ENCODE peak calls at places on chromosomes 12 and 14, in seven cellular contexts. C is stimulated activated CD4-positive, alpha-beta T cell treated with anti-CD3 and anti-CD28 coated beads, Interleukin-1b, Interleukin-23, amount 100 ng/mL, for 1 hour; V is hepatocyte; M is AML-193; U is stimulated activated CD8-positive, alpha-beta memory T cell treated with anti-CD3 and anti-CD28 coated beads, Interleukin-7, amount 100 ng/mL, for 1 hour; Q is natural killer cell treated with Interleukin-12 subunit alpha and Interleukin-12 subunit beta and Interleukin-15 and Interleukin-18, amount 100 ng/mL, for 72 hours; E is HEK293T. Z is an unnamed sample.
A peak's percentile ranks its signal among the peaks of the same experiment; 100 is the strongest.

GRCh38 chr12:67430708-67431335 is 161.7 kb downstream of the CAND1 start:
- DNase-seq in C (no peak), V (no peak), M (no peak), U (no peak), Q (no peak), E (no peak), Z (no peak)

GRCh38 chr14:102317564-102318248 is 1.8 kb upstream of the ZNF839 start:
- DNase-seq in C (no peak), V (peak; percentile 45), M (peak; percentile 75), U (no peak), Q (no peak), E (no peak), Z (no peak)

GRCh38 chr14:98262566-98262965 is 1009.4 kb downstream of the BCL11B start:
- DNase-seq in C (no peak), V (no peak), M (no peak), U (no peak), Q (no peak), E (no peak), Z (no peak)

GRCh38 chr14:97166497-97166896 is 369.3 kb downstream of the VRK1 start:
- DNase-seq in C (no peak), V (no peak), M (no peak), U (no peak), Q (no peak), E (no peak), Z (no peak)

GRCh38 chr12:122834229-122834920 is 882 bp upstream of the HIP1R start:
- DNase-seq in C (no peak), V (peak; percentile 83), M (no peak), U (no peak), Q (no peak), E (peak; percentile 54), Z (no peak)

GRCh38 chr14:31228533-31228932 is 20.9 kb upstream of the HECTD1 start:
- DNase-seq in C (no peak), V (no peak), M (peak; percentile 22), U (no peak), Q (no peak), E (no peak), Z (no peak)

GRCh38 chr14:96409701-96410100 is 17.8 kb downstream of the AK7 start:
- DNase-seq in C (no peak), V (no peak), M (no peak), U (no peak), Q (no peak), E (no peak), Z (no peak)

GRCh38 chr12:185197-185955 is 28.6 kb downstream of the SLC6A12 start:
- DNase-seq in C (no peak), V (no peak), M (no peak), U (no peak), Q (no peak), E (no peak), Z (peak; percentile 25)

GRCh38 chr12:23503544-23503943 is 445.9 kb downstream of the SOX5 start:
- DNase-seq in C (no peak), V (no peak), M (no peak), U (no peak), Q (no peak), E (no peak), Z (no peak)

GRCh38 chr12:59472273-59472672 is 123.6 kb upstream of the SLC16A7 start:
- DNase-seq in C (no peak), V (no peak), M (peak; percentile 60), U (no peak), Q (no peak), E (no peak), Z (no peak)

GRCh38 chr12:109758406-109759075 is 44.9 kb downstream of the FAM222A start:
- DNase-seq in C (no peak), V (no peak), M (no peak), U (no peak), Q (no peak), E (no peak), Z (no peak)

GRCh38 chr12:47316609-47317049 is 236.9 kb upstream of the AMIGO2 start:
- DNase-seq in C (no peak), V (no peak), M (no peak), U (no peak), Q (no peak), E (no peak), Z (no peak)

GRCh38 chr12:78194448-78194847 is 363.8 kb downstream of the NAV3 start:
- DNase-seq in C (no peak), V (no peak), M (no peak), U (no peak), Q (no peak), E (no peak), Z (no peak)

GRCh38 chr12:71432936-71433335 is 6.7 kb upstream of the LGR5 start:
- DNase-seq in C (no peak), V (no peak), M (no peak), U (no peak), Q (no peak), E (no peak), Z (no peak)

GRCh38 chr14:27881646-27882045 is 884.9 kb upstream of the FOXG1 start:
- DNase-seq in C (no peak), V (no peak), M (no peak), U (no peak), Q (no peak), E (no peak), Z (no peak)

GRCh38 chr12:113407931-113408585 is 4.4 kb upstream of the SDS start:
- DNase-seq in C (no peak), V (no peak), M (no peak), U (no peak), Q (no peak), E (no peak), Z (no peak)

GRCh38 chr14:36657409-36658090 is 4.1 kb upstream of the PAX9 start:
- DNase-seq in C (no peak), V (peak; percentile 24), M (no peak), U (no peak), Q (no peak), E (no peak), Z (no peak)

GRCh38 chr12:64187794-64188193 is 34.3 kb downstream of the KICS2 start:
- DNase-seq in C (no peak), V (no peak), M (no peak), U (no peak), Q (no peak), E (no peak), Z (no peak)

GRCh38 chr14:32611752-32612151 is 282.7 kb downstream of the AKAP6 start:
- DNase-seq in C (no peak), V (no peak), M (no peak), U (no peak), Q (no peak), E (no peak), Z (no peak)

GRCh38 chr14:61752626-61753025 is 9.6 kb upstream of the SNAPC1 start:
- DNase-seq in C (no peak), V (peak; percentile 15), M (no peak), U (no peak), Q (no peak), E (no peak), Z (no peak)

GRCh38 chr12:63989301-63989845 is 144.9 kb downstream of the SRGAP1 start:
- DNase-seq in C (no peak), V (no peak), M (no peak), U (no peak), Q (no peak), E (no peak), Z (no peak)

GRCh38 chr14:94559638-94560290 is 1.5 kb upstream of the SERPINA4 start:
- DNase-seq in C (no peak), V (no peak), M (no peak), U (no peak), Q (no peak), E (no peak), Z (no peak)

GRCh38 chr14:83632375-83632774 is 1897.6 kb upstream of the FLRT2 start:
- DNase-seq in C (no peak), V (no peak), M (peak; percentile 90), U (no peak), Q (no peak), E (no peak), Z (no peak)

GRCh38 chr14:54743382-54743781 is 159.2 kb downstream of the GCH1 start:
- DNase-seq in C (no peak), V (no peak), M (no peak), U (no peak), Q (no peak), E (no peak), Z (no peak)

GRCh38 chr14:104676694-104677505 is 12.5 kb upstream of the INF2 start:
- DNase-seq in C (peak; percentile 46), V (peak; percentile 80), M (no peak), U (no peak), Q (no peak), E (no peak), Z (no peak)

GRCh38 chr12:12560587-12561304 is 1.9 kb downstream of the DUSP16 start:
- DNase-seq in C (no peak), V (peak; percentile 77), M (peak; percentile 82), U (peak; percentile 31), Q (peak; percentile 72), E (no peak), Z (peak; percentile 61)

GRCh38 chr12:51270067-51270846 is at the start of gene SMAGP:
- DNase-seq in C (no peak), V (peak; percentile 89), M (no peak), U (no peak), Q (peak; percentile 76), E (peak; percentile 56), Z (no peak)

GRCh38 chr12:10543499-10543898 is 37.8 kb downstream of the EIF2S3B start:
- DNase-seq in C (no peak), V (no peak), M (no peak), U (no peak), Q (no peak), E (no peak), Z (no peak)

GRCh38 chr14:81536125-81536771 is 2.6 kb upstream of the SEL1L start:
- DNase-seq in C (no peak), V (no peak), M (no peak), U (no peak), Q (no peak), E (no peak), Z (no peak)

GRCh38 chr14:42911642-42912041 is 1305.0 kb downstream of the LRFN5 start:
- DNase-seq in C (no peak), V (no peak), M (no peak), U (no peak), Q (no peak), E (no peak), Z (no peak)

GRCh38 chr14:21455592-21455911 is 371 bp downstream of the CHD8 start:
- DNase-seq in C (no peak), V (peak; percentile 62), M (peak; percentile 9), U (no peak), Q (no peak), E (no peak), Z (no peak)

GRCh38 chr12:106632797-106633450 is 50.1 kb downstream of the RFX4 start:
- DNase-seq in C (no peak), V (peak; percentile 39), M (no peak), U (no peak), Q (no peak), E (no peak), Z (no peak)

GRCh38 chr12:1907652-1908611 is 10.5 kb downstream of the CACNA2D4 start:
- DNase-seq in C (no peak), V (peak; percentile 3), M (no peak), U (no peak), Q (no peak), E (peak; percentile 6), Z (no peak)

Z was measured in cerebellar nuclear complex.